ENCODE peak calls at places on chromosomes 7 and 10, in ten cellular contexts. E is fibroblast of lung, U is GM03348, B is AG04450, K is NCI-H187, I is amygdala, N is HT1080, P is left ventricle myocardium inferior, O is Karpas-422, F is hippocampal formation. G is an unnamed sample.

GRCh38 chr7:2032030-2032875 is 200.5 kb downstream of the MAD1L1 start:
- DNase-seq in P (peak; percentile 56), U (no peak), O (no peak), B (no peak), I (no peak), E (peak; percentile 29), K (no peak), F (no peak), N (no peak), G (no peak)

GRCh38 chr7:518630-519428 is 817 bp downstream of the PDGFA start:
- DNase-seq in B (no peak), E (peak; percentile 72), F (peak; percentile 88), K (no peak), I (peak; percentile 70), N (peak; percentile 69), O (peak; percentile 73), P (peak; percentile 88), U (peak; percentile 87), G (no peak)

GRCh38 chr7:82865856-82866255 is 296.8 kb downstream of the PCLO start:
- DNase-seq in O (no peak), N (no peak), E (no peak), B (no peak), P (no peak), I (no peak), U (no peak), F (no peak), K (no peak), G (no peak)

GRCh38 chr10:23037561-23037960 is 57.8 kb upstream of the MSRB2 start:
- DNase-seq in B (no peak), O (no peak), F (peak; percentile 62), K (no peak), I (no peak), U (no peak), E (no peak), N (no peak), P (no peak), G (no peak)

GRCh38 chr7:107594961-107595737 is 15.1 kb downstream of the BCAP29 start:
- DNase-seq in F (no peak), E (peak; percentile 83), O (no peak), N (peak; percentile 99), P (no peak), I (no peak), U (peak; percentile 55), B (peak; percentile 59), K (no peak), G (no peak)

GRCh38 chr7:93117852-93118530 is at the start of gene SAMD9:
- DNase-seq in O (peak; percentile 96), I (no peak), E (peak; percentile 90), P (no peak), U (peak; percentile 87), K (peak; percentile 14), N (peak; percentile 79), F (no peak), B (peak; percentile 36), G (peak; percentile 28)

GRCh38 chr10:80133221-80133620 is 691 bp downstream of the PLAC9 start:
- DNase-seq in U (peak; percentile 58), I (no peak), K (no peak), E (peak; percentile 74), P (peak; percentile 66), B (no peak), F (no peak), O (no peak), N (no peak), G (no peak)

GRCh38 chr7:1742555-1743303 is 72.7 kb downstream of the ELFN1 start:
- DNase-seq in N (no peak), O (no peak), E (peak; percentile 32), F (no peak), K (no peak), U (peak; percentile 51), B (no peak), P (peak; percentile 70), I (no peak), G (no peak)

GRCh38 chr10:113131611-113132330 is 181.7 kb downstream of the TCF7L2 start:
- DNase-seq in O (no peak), N (no peak), F (no peak), U (peak; percentile 83), B (peak; percentile 42), P (no peak), E (peak; percentile 90), K (no peak), I (no peak), G (no peak)

GRCh38 chr10:3096149-3096548 is 28.8 kb downstream of the PFKP start:
- DNase-seq in U (no peak), K (no peak), O (no peak), F (no peak), P (no peak), E (no peak), I (no peak), B (no peak), N (peak; percentile 56), G (no peak)

GRCh38 chr10:45602082-45602730 is 70.4 kb downstream of the ZFAND4 start:
- DNase-seq in O (no peak), N (peak; percentile 16), B (peak; percentile 21), U (peak; percentile 62), I (no peak), E (peak; percentile 58), K (no peak), P (no peak), F (no peak), G (no peak)

GRCh38 chr7:151117565-151117964 is 31.3 kb downstream of the AGAP3 start:
- DNase-seq in O (no peak), F (no peak), E (no peak), B (no peak), U (no peak), I (no peak), K (no peak), N (no peak), P (no peak), G (peak; percentile 35)

GRCh38 chr7:2287742-2288141 is 26.5 kb downstream of the SNX8 start:
- DNase-seq in O (no peak), F (no peak), U (no peak), I (no peak), N (no peak), B (no peak), K (no peak), E (no peak), P (no peak), G (no peak)

GRCh38 chr7:66033471-66034385 is 41.9 kb upstream of the ASL start:
- DNase-seq in O (no peak), B (no peak), U (no peak), P (no peak), N (no peak), F (no peak), I (no peak), K (no peak), E (peak; percentile 19), G (no peak)

GRCh38 chr7:100803398-100804161 is 23.7 kb downstream of the EPHB4 start:
- DNase-seq in I (peak; percentile 40), O (peak; percentile 78), U (peak; percentile 96), E (peak; percentile 92), K (peak; percentile 61), N (no peak), F (peak; percentile 63), B (peak; percentile 63), P (peak; percentile 63), G (no peak)

GRCh38 chr10:89515031-89515841 is 20.2 kb downstream of the SLC16A12 start:
- DNase-seq in F (no peak), E (peak; percentile 99), O (no peak), K (no peak), B (peak; percentile 98), P (no peak), U (peak; percentile 84), N (peak; percentile 92), I (no peak), G (no peak)

GRCh38 chr7:149772236-149772820 is 1.1 kb downstream of the ZNF467 start:
- DNase-seq in K (no peak), N (no peak), F (no peak), E (no peak), O (no peak), B (no peak), P (no peak), U (peak; percentile 52), I (peak; percentile 64), G (no peak)

GRCh38 chr10:3364768-3365480 is 192.3 kb upstream of the PITRM1 start:
- DNase-seq in K (no peak), O (no peak), N (no peak), E (no peak), I (no peak), B (no peak), U (no peak), P (no peak), F (no peak), G (no peak)

GRCh38 chr10:119449760-119450461 is 92.6 kb downstream of the RGS10 start:
- DNase-seq in O (peak; percentile 52), N (peak; percentile 80), I (no peak), B (no peak), F (no peak), U (peak; percentile 94), P (no peak), E (peak; percentile 91), K (peak; percentile 27), G (no peak)

GRCh38 chr10:3107426-3107961 is 40.1 kb downstream of the PFKP start:
- DNase-seq in O (no peak), U (no peak), B (peak; percentile 92), F (peak; percentile 77), P (peak; percentile 81), E (peak; percentile 99), N (peak; percentile 95), I (peak; percentile 59), K (no peak), G (no peak)

GRCh38 chr10:132133005-132133404 is 53.7 kb upstream of the DPYSL4 start:
- DNase-seq in U (no peak), P (peak; percentile 7), I (no peak), K (no peak), B (no peak), E (no peak), F (peak; percentile 22), O (no peak), N (no peak), G (no peak)